ENCODE peak calls at places on chromosomes 16 and 17, in eight cellular contexts. T is neural progenitor cell, K is PC-9, V is skeletal muscle cell, X is transverse colon, N is right atrium auricular region, M is psoas muscle, O is GM23338. S is an unnamed sample.
A peak's percentile ranks its signal among the peaks of the same experiment; 100 is the strongest.

GRCh38 chr17:80422981-80423380 is 8.0 kb downstream of the ENDOV start:
- DNase-seq in T (no peak), K (no peak), V (no peak), X (no peak), N (no peak), M (peak; percentile 91), O (no peak), S (no peak)

GRCh38 chr16:12081048-12081404 is 104.5 kb downstream of the SNX29 start:
- DNase-seq in T (no peak), K (no peak), V (no peak), X (no peak), N (no peak), M (no peak), O (no peak), S (no peak)

GRCh38 chr16:22614271-22614947 is 103.7 kb downstream of the NPIPB5 start:
- DNase-seq in T (no peak), K (peak; percentile 69), V (peak; percentile 7), X (peak; percentile 56), N (peak; percentile 36), M (no peak), O (no peak), S (peak; percentile 19)

GRCh38 chr16:10608687-10609409 is 28.4 kb upstream of the EMP2 start:
- DNase-seq in T (no peak), K (no peak), V (peak; percentile 29), X (no peak), N (no peak), M (no peak), O (no peak), S (no peak)

GRCh38 chr17:81429353-81429774 is 34.1 kb downstream of the BAHCC1 start:
- DNase-seq in T (no peak), K (no peak), V (no peak), X (peak; percentile 81), N (peak; percentile 83), M (peak; percentile 84), O (no peak), S (no peak)

GRCh38 chr16:84361546-84361945 is 6.8 kb upstream of the ATP2C2 start:
- DNase-seq in T (no peak), K (no peak), V (no peak), X (no peak), N (no peak), M (no peak), O (no peak), S (no peak)

GRCh38 chr17:82588266-82589175 is 59.7 kb downstream of the WDR45B start:
- DNase-seq in T (no peak), K (no peak), V (no peak), X (no peak), N (no peak), M (no peak), O (no peak), S (no peak)

GRCh38 chr16:81693467-81694303 is 85.4 kb upstream of the PLCG2 start:
- DNase-seq in T (no peak), K (no peak), V (no peak), X (peak; percentile 39), N (no peak), M (no peak), O (no peak), S (no peak)

GRCh38 chr17:75475851-75476250 is 19.4 kb downstream of the TMEM94 start:
- DNase-seq in T (no peak), K (no peak), V (no peak), X (no peak), N (no peak), M (no peak), O (no peak), S (no peak)

GRCh38 chr17:75478508-75478907 is 22.1 kb downstream of the TMEM94 start:
- DNase-seq in T (peak; percentile 66), K (no peak), V (no peak), X (no peak), N (no peak), M (no peak), O (peak; percentile 38), S (no peak)

GRCh38 chr17:75477493-75477862 is 21.0 kb downstream of the TMEM94 start:
- DNase-seq in T (no peak), K (no peak), V (no peak), X (no peak), N (no peak), M (no peak), O (no peak), S (no peak)

GRCh38 chr17:75476274-75476673 is 19.8 kb downstream of the TMEM94 start:
- DNase-seq in T (no peak), K (no peak), V (no peak), X (no peak), N (no peak), M (no peak), O (no peak), S (no peak)

DNA sequence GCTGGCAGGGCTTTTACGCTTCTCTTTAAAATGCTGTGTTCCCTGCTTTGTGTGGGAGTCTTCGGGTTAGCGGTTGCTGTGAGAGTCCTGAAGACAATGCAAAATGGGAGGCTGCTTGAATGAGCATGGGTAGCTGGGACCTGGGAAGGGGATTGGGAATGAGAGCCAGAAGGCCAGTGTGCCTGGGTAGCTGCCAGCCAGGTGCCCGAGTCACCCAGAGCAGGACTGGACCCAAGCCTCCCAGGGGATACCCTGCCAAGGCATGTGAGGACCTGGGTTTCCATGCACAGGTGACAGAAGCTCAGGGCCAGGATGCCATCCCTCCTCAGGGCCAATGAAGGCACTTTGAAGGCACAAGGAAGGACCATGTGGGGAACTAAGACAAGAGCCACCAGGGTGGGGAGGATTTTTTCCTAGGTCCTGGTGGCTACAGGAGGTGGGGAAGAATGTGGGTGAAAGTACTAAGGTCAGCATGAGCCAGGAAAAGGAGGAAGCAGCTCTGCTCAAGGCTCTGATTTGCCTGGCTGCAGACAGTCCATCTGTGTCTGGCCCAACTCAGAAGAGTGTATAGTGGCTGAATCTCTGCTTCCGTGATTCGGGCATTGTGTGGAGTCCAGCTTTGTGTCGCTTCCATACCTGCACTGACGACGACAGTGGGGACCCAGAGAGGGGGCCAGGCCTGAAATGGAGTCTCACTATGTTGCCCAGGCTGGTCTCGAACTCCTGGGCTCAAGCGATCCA is 20.5 kb downstream of the TMEM94 start:
- DNase-seq in T (peak; percentile 26), K (no peak), V (no peak), X (no peak), N (no peak), M (peak; percentile 12), O (no peak), S (no peak)
- H3K4me3 ChIP-seq in T (no peak overlapping the region), K (no peak overlapping the region), V (no peak overlapping the region), X (no peak overlapping the region), N (no peak overlapping the region), M (peak overlapping the region; percentile 43), O (no peak overlapping the region), S (no peak overlapping the region)

GRCh38 chr17:31843382-31843780 is 15.7 kb downstream of the COPRS start:
- DNase-seq in T (no peak), K (no peak), V (no peak), X (no peak), N (no peak), M (no peak), O (no peak), S (no peak)

GRCh38 chr17:31838641-31839225 is 20.3 kb downstream of the COPRS start:
- DNase-seq in T (no peak), K (no peak), V (no peak), X (no peak), N (no peak), M (no peak), O (no peak), S (no peak)

GRCh38 chr17:31841850-31842415 is 17.1 kb downstream of the COPRS start:
- DNase-seq in T (no peak), K (no peak), V (no peak), X (no peak), N (no peak), M (no peak), O (no peak), S (no peak)

DNA sequence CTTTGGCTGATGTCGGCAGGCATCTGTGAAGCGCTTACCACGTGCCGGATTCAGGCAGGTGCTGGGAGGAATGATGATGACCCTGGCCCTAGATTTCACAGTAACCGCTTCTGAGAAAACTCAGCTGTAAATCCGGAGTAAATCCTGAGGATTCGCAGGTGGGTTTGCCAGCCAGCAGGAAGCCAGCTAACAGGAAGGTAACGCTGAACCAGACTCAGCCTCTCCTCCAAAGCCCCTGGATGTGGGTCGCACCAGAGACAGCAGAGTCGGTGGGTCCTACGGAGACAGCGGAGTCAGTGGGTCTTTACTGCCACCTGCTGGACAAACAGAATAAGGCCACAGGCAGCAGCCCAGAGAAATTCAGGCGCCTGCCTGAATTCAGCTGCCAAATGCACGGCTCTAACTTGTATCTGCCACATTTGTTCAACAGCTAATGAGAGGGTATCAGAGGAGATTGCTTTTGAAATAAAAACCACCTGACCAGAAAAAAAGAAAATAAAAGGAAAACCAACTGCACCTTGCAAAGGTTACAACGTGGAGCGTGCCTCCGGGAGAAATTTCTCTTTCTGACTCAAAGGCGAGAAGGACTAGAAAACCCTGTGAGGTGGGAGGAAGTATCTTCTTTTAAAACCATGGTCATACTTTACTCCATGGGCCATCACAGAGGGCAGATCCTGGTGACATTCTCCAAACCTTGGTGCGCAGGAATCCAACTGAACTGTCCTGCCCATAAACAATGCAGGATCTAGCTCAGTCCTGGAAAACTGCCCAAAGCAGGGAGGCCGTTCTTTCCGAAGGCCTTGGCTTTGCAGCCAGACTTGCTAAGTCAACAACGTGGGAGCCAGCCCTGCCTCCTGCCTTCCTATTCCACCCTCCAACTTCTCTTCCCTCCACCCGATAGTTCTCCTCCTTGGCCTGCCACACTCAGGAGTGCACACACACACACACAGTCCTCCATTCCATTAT is 16.3 kb downstream of the COPRS start:
- DNase-seq in T (peak; percentile 88), K (peak; percentile 43), V (peak; percentile 47), X (peak; percentile 78), N (peak; percentile 83), M (peak; percentile 76), O (peak; percentile 93), S (peak; percentile 87)
- H3K4me3 ChIP-seq in T (no peak overlapping the region), K (peak overlapping the region; percentile 42), V (peak overlapping the region; percentile 28), X (no peak overlapping the region), N (no peak overlapping the region), M (peak overlapping the region; percentile 37), O (no peak overlapping the region), S (no peak overlapping the region)

GRCh38 chr16:57167951-57168350 is 17.9 kb downstream of the PSME3IP1 start:
- DNase-seq in T (peak; percentile 64), K (peak; percentile 51), V (peak; percentile 52), X (no peak), N (no peak), M (no peak), O (peak; percentile 63), S (no peak)

GRCh38 chr16:57165923-57166322 is 19.9 kb downstream of the PSME3IP1 start:
- DNase-seq in T (no peak), K (no peak), V (peak; percentile 63), X (no peak), N (no peak), M (no peak), O (no peak), S (no peak)

GRCh38 chr16:57167537-57167936 is 18.3 kb downstream of the PSME3IP1 start:
- DNase-seq in T (no peak), K (no peak), V (no peak), X (no peak), N (no peak), M (no peak), O (no peak), S (no peak)

GRCh38 chr16:57165483-57165882 is 20.4 kb downstream of the PSME3IP1 start:
- DNase-seq in T (no peak), K (no peak), V (no peak), X (no peak), N (no peak), M (no peak), O (no peak), S (no peak)

DNA sequence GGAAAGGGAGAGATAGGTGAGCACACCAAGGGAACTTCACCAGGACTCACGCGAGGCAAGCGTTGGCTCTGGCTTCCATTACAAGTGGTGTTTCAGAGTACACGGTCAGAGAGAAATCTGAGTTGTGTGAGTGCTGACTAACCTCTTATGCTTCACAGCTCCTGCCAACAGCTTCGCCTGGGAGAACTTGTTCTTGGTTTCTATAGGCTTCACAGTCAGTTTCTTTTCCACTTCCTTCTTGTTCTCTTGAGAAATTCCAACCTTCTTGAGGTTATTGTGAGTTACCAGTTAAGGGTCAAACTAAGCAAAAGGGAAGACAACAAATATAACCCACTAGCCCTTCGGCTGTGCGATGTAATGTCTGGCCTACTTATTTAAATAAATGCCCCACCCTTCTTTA is 18.9 kb downstream of the PSME3IP1 start:
- DNase-seq in T (no peak), K (no peak), V (peak; percentile 73), X (no peak), N (no peak), M (no peak), O (no peak), S (no peak)
- H3K4me3 ChIP-seq in T (no peak overlapping the region), K (no peak overlapping the region), V (no peak overlapping the region), X (no peak overlapping the region), N (no peak overlapping the region), M (no peak overlapping the region), O (no peak overlapping the region), S (no peak overlapping the region)

GRCh38 chr17:50507871-50508572 is at the start of gene MYCBPAP:
- DNase-seq in T (peak; percentile 96), K (no peak), V (no peak), X (peak; percentile 89), N (peak; percentile 88), M (peak; percentile 90), O (peak; percentile 91), S (no peak)
- H3K4me3 ChIP-seq in T (peak within 1 kb of the TSS; percentile 63), K (peak within 1 kb of the TSS; percentile 44), V (peak within 1 kb of the TSS; percentile 48), X (peak within 1 kb of the TSS; percentile 45), N (peak within 1 kb of the TSS; percentile 54), M (peak within 1 kb of the TSS; percentile 75), O (peak within 1 kb of the TSS; percentile 92), S (no peak within 1 kb of the TSS)